ENCODE peak calls at places on chromosome 6, in nine cellular contexts. Z is Right ventricle myocardium inferior; H is body of pancreas; O is stimulated activated effector memory CD8-positive, alpha-beta T cell treated with anti-CD3 and anti-CD28 coated beads, Interleukin-12 subunit alpha, Interleukin-12 subunit beta, amount 100 ng/mL, for 72 hours; U is activated CD8-positive, alpha-beta memory T cell treated with anti-CD3 and anti-CD28 coated beads, Interleukin-2, amount 10 ng/mL, durations not matched to agents 7 days and 5 days; I is aorta; J is gastroesophageal sphincter; Y is right cardiac atrium; T is stimulated activated naive B cell treated with anti-CD40 and anti-IgM and Interleukin-4, amounts not matched to agents 10 μg/mL and 1 μg/mL and 100 μg/mL, for 72 hours. R is an unnamed sample.

GRCh38 chr6:17691925-17692538 is 14.7 kb downstream of the NUP153 start:
- ATAC-seq in Z (no peak), H (no peak), O (no peak), U (no peak), I (no peak), J (no peak), Y (no peak), T (no peak), R (peak)

GRCh38 chr6:106027760-106028159 is 58.4 kb upstream of the PRDM1 start:
- ATAC-seq in Z (no peak), H (no peak), O (no peak), U (no peak), I (no peak), J (no peak), Y (no peak), T (no peak), R (peak)

GRCh38 chr6:42390228-42390934 is 61.3 kb downstream of the TRERF1 start:
- ATAC-seq in Z (no peak), H (no peak), O (peak), U (peak), I (no peak), J (no peak), Y (peak), T (peak), R (no peak)

GRCh38 chr6:99110004-99110403 is 162.3 kb upstream of the FBXL4 start:
- ATAC-seq in Z (no peak), H (no peak), O (no peak), U (no peak), I (no peak), J (no peak), Y (no peak), T (no peak), R (no peak)

GRCh38 chr6:151240036-151240685 is 394 bp downstream of the AKAP12 start:
- ATAC-seq in Z (peak), H (peak), O (peak), U (peak), I (peak), J (peak), Y (peak), T (peak), R (peak)

GRCh38 chr6:15577550-15578171 is 85.2 kb downstream of the DTNBP1 start:
- ATAC-seq in Z (no peak), H (no peak), O (no peak), U (no peak), I (no peak), J (no peak), Y (no peak), T (no peak), R (no peak)

GRCh38 chr6:31025595-31025994 is 15.3 kb downstream of the MUC22 start:
- ATAC-seq in Z (no peak), H (no peak), O (peak), U (peak), I (no peak), J (no peak), Y (no peak), T (no peak), R (no peak)

GRCh38 chr6:90490030-90490429 is 96.8 kb downstream of the MAP3K7 start:
- ATAC-seq in Z (no peak), H (no peak), O (no peak), U (no peak), I (no peak), J (no peak), Y (no peak), T (no peak), R (no peak)

GRCh38 chr6:40899684-40900155 is 139.3 kb downstream of the UNC5CL start:
- ATAC-seq in Z (no peak), H (no peak), O (no peak), U (no peak), I (no peak), J (no peak), Y (no peak), T (no peak), R (no peak)

GRCh38 chr6:74096329-74096728 is 400.3 kb downstream of the CD109 start:
- ATAC-seq in Z (no peak), H (no peak), O (no peak), U (no peak), I (no peak), J (no peak), Y (no peak), T (no peak), R (no peak)

GRCh38 chr6:79544939-79545450 is 7.8 kb upstream of the LCA5 start:
- ATAC-seq in Z (peak), H (peak), O (no peak), U (no peak), I (peak), J (peak), Y (peak), T (peak), R (peak)

GRCh38 chr6:143222758-143223334 is 162.2 kb downstream of the AIG1 start:
- ATAC-seq in Z (no peak), H (no peak), O (no peak), U (no peak), I (peak), J (no peak), Y (peak), T (no peak), R (no peak)

GRCh38 chr6:3402310-3403243 is 54.3 kb downstream of the SLC22A23 start:
- ATAC-seq in Z (no peak), H (peak), O (peak), U (peak), I (no peak), J (no peak), Y (no peak), T (no peak), R (no peak)

GRCh38 chr6:8041933-8042583 is 22.1 kb downstream of the BLOC1S5 start:
- ATAC-seq in Z (no peak), H (no peak), O (no peak), U (no peak), I (no peak), J (peak), Y (no peak), T (no peak), R (no peak)

GRCh38 chr6:79946773-79947190 is 571 bp downstream of the ELOVL4 start:
- ATAC-seq in Z (peak), H (peak), O (peak), U (peak), I (peak), J (peak), Y (peak), T (peak), R (peak)

GRCh38 chr6:14129572-14129971 is 12.0 kb downstream of the CD83 start:
- ATAC-seq in Z (peak), H (peak), O (peak), U (peak), I (peak), J (peak), Y (peak), T (no peak), R (peak)

GRCh38 chr6:129567374-129567773 is 142.6 kb downstream of the ARHGAP18 start:
- ATAC-seq in Z (no peak), H (no peak), O (peak), U (peak), I (no peak), J (no peak), Y (no peak), T (no peak), R (peak)

GRCh38 chr6:106359989-106360409 is 518 bp upstream of the CRYBG1 start:
- ATAC-seq in Z (no peak), H (no peak), O (no peak), U (no peak), I (no peak), J (peak), Y (no peak), T (no peak), R (peak)

GRCh38 chr6:31042801-31043200 is 32.5 kb downstream of the MUC22 start:
- ATAC-seq in Z (peak), H (peak), O (no peak), U (no peak), I (peak), J (peak), Y (peak), T (peak), R (peak)

GRCh38 chr6:157693867-157694266 is 129.2 kb upstream of the SNX9 start:
- ATAC-seq in Z (peak), H (peak), O (no peak), U (no peak), I (no peak), J (no peak), Y (peak), T (no peak), R (no peak)